ENCODE peak calls at places on chromosomes 3 and 15, in eight cellular contexts. S is iris pigment epithelial cell, H is amniotic stem cell, O is nucleus accumbens, Z is HT1080, C is hypothalamus, D is endodermal cell, N is stromal cell of bone marrow. F is an unnamed sample.

GRCh38 chr15:63166219-63166618 is 8.9 kb upstream of the RPS27L start:
- DNase-seq in S (peak), H (no peak), O (no peak), Z (peak), C (no peak), D (no peak), N (no peak), F (no peak)

GRCh38 chr15:78104119-78104479 is 11.7 kb downstream of the SH2D7 start:
- DNase-seq in S (no peak), H (no peak), O (no peak), Z (no peak), C (no peak), D (no peak), N (no peak), F (no peak)

GRCh38 chr15:31298707-31299172 is 27.9 kb upstream of the KLF13 start:
- DNase-seq in S (no peak), H (no peak), O (no peak), Z (no peak), C (no peak), D (peak), N (no peak), F (no peak)

GRCh38 chr15:52529289-52529929 is 729 bp upstream of the MYO5A start:
- DNase-seq in S (no peak), H (no peak), O (peak), Z (no peak), C (no peak), D (no peak), N (no peak), F (no peak)

GRCh38 chr15:70892002-70892911 is at the start of the genes LRRC49 and THAP10:
- DNase-seq in S (peak), H (peak), O (peak), Z (peak), C (peak), D (peak), N (peak), F (peak)

GRCh38 chr15:46151786-46152185 is 517.0 kb downstream of the SQOR start:
- DNase-seq in S (no peak), H (no peak), O (no peak), Z (peak), C (no peak), D (no peak), N (no peak), F (no peak)

GRCh38 chr3:150870406-150870805 is 34.8 kb downstream of the MINDY4B start:
- DNase-seq in S (peak), H (peak), O (no peak), Z (peak), C (no peak), D (no peak), N (peak), F (peak)

GRCh38 chr3:41200669-41201021 is 1.3 kb downstream of the CTNNB1 start:
- DNase-seq in S (peak), H (no peak), O (peak), Z (peak), C (no peak), D (no peak), N (no peak), F (no peak)

GRCh38 chr3:86800116-86800515 is 190.8 kb downstream of the VGLL3 start:
- DNase-seq in S (peak), H (no peak), O (no peak), Z (no peak), C (no peak), D (no peak), N (no peak), F (no peak)

GRCh38 chr3:40309925-40310635 is 573 bp downstream of the EIF1B start:
- DNase-seq in S (peak), H (no peak), O (peak), Z (no peak), C (no peak), D (peak), N (no peak), F (peak)

GRCh38 chr3:9146367-9147071 is 102.9 kb downstream of the SRGAP3 start:
- DNase-seq in S (no peak), H (no peak), O (no peak), Z (no peak), C (no peak), D (no peak), N (no peak), F (no peak)

GRCh38 chr3:117322866-117323265 is 613.3 kb downstream of the TUSC7 start:
- DNase-seq in S (peak), H (no peak), O (no peak), Z (peak), C (no peak), D (no peak), N (no peak), F (peak)

GRCh38 chr3:48564022-48564421 is 441 bp upstream of the UCN2 start:
- DNase-seq in S (peak), H (peak), O (no peak), Z (peak), C (no peak), D (no peak), N (peak), F (peak)

GRCh38 chr3:150411971-150412370 is 3.9 kb downstream of the TSC22D2 start:
- DNase-seq in S (peak), H (no peak), O (no peak), Z (no peak), C (no peak), D (no peak), N (no peak), F (no peak)

GRCh38 chr15:73951591-73951990 is 25.3 kb downstream of the LOXL1 start:
- DNase-seq in S (no peak), H (no peak), O (no peak), Z (no peak), C (no peak), D (no peak), N (no peak), F (no peak)

GRCh38 chr3:168678730-168679129 is 583.0 kb upstream of the GOLIM4 start:
- DNase-seq in S (no peak), H (no peak), O (no peak), Z (peak), C (no peak), D (no peak), N (no peak), F (peak)

GRCh38 chr3:184626942-184627341 is 65.4 kb downstream of the EPHB3 start:
- DNase-seq in S (no peak), H (no peak), O (no peak), Z (no peak), C (no peak), D (no peak), N (no peak), F (no peak)

GRCh38 chr3:126758882-126759281 is 54.8 kb downstream of the CHCHD6 start:
- DNase-seq in S (no peak), H (no peak), O (no peak), Z (no peak), C (no peak), D (no peak), N (no peak), F (no peak)

GRCh38 chr15:37028609-37029287 is 71.6 kb downstream of the MEIS2 start:
- DNase-seq in S (peak), H (no peak), O (no peak), Z (no peak), C (no peak), D (no peak), N (no peak), F (no peak)

GRCh38 chr15:31349233-31350141 is 22.9 kb downstream of the KLF13 start:
- DNase-seq in S (no peak), H (no peak), O (no peak), Z (no peak), C (no peak), D (no peak), N (no peak), F (no peak)

GRCh38 chr3:23115171-23115877 is 87.8 kb upstream of the UBE2E2 start:
- DNase-seq in S (no peak), H (no peak), O (no peak), Z (no peak), C (no peak), D (no peak), N (no peak), F (no peak)

GRCh38 chr3:174253221-174253620 is 605.9 kb upstream of the NAALADL2 start:
- DNase-seq in S (no peak), H (no peak), O (no peak), Z (no peak), C (no peak), D (no peak), N (no peak), F (no peak)

F was measured in HS-27A.